ENCODE peak calls at places on chromosomes 6 and 20, in five cellular contexts. One of them, this sample, is unnamed.

GRCh38 chr6:75409928-75410327 is 83.7 kb downstream of the FILIP1 start:
- DNase-seq in GM12878: no peak
- DNase-seq in IMR-90: peak
- DNase-seq in SK-N-SH: no peak
- DNase-seq in HepG2: no peak
- DNase-seq in this sample: no peak

GRCh38 chr20:43953919-43954617 is 39.4 kb downstream of the TOX2 start:
- DNase-seq in GM12878: no peak
- DNase-seq in HepG2: no peak
- DNase-seq in IMR-90: peak
- DNase-seq in SK-N-SH: no peak
- DNase-seq in this sample: no peak

GRCh38 chr6:42441059-42441471 is 10.7 kb downstream of the TRERF1 start:
- DNase-seq in SK-N-SH: no peak
- DNase-seq in HepG2: no peak
- DNase-seq in IMR-90: peak
- DNase-seq in GM12878: no peak
- DNase-seq in this sample: no peak

GRCh38 chr6:9523462-9523861 is 891.4 kb downstream of the TFAP2A start:
- DNase-seq in SK-N-SH: no peak
- DNase-seq in GM12878: no peak
- DNase-seq in IMR-90: peak
- DNase-seq in HepG2: no peak
- DNase-seq in this sample: no peak

GRCh38 chr20:19889011-19889953 is 127.9 kb upstream of the NAA20 start:
- DNase-seq in GM12878: no peak
- DNase-seq in IMR-90: peak
- DNase-seq in HepG2: no peak
- DNase-seq in SK-N-SH: no peak
- DNase-seq in this sample: no peak

GRCh38 chr6:99114769-99115406 is 167.1 kb upstream of the FBXL4 start:
- DNase-seq in HepG2: peak
- DNase-seq in IMR-90: no peak
- DNase-seq in SK-N-SH: no peak
- DNase-seq in GM12878: no peak
- DNase-seq in this sample: no peak

GRCh38 chr20:43669332-43669731 is 2.4 kb downstream of the MYBL2 start:
- DNase-seq in SK-N-SH: no peak
- DNase-seq in HepG2: no peak
- DNase-seq in IMR-90: peak
- DNase-seq in GM12878: no peak
- DNase-seq in this sample: no peak

GRCh38 chr20:50335105-50335504 is 144.5 kb downstream of the CEBPB start:
- DNase-seq in HepG2: peak
- DNase-seq in SK-N-SH: peak
- DNase-seq in IMR-90: peak
- DNase-seq in GM12878: no peak
- DNase-seq in this sample: peak

GRCh38 chr6:31180500-31180899 is 10.0 kb upstream of the POU5F1 start:
- DNase-seq in GM12878: no peak
- DNase-seq in IMR-90: no peak
- DNase-seq in SK-N-SH: peak
- DNase-seq in HepG2: no peak
- DNase-seq in this sample: no peak

GRCh38 chr20:61251529-61252393 is at the start of gene CDH4:
- DNase-seq in IMR-90: no peak
- DNase-seq in HepG2: no peak
- DNase-seq in GM12878: no peak
- DNase-seq in SK-N-SH: peak
- DNase-seq in this sample: no peak

GRCh38 chr6:127366281-127367022 is 23.0 kb upstream of the ECHDC1 start:
- DNase-seq in GM12878: no peak
- DNase-seq in HepG2: no peak
- DNase-seq in IMR-90: peak
- DNase-seq in SK-N-SH: no peak
- DNase-seq in this sample: peak

GRCh38 chr6:131787079-131787478 is 20.7 kb upstream of the ENPP1 start:
- DNase-seq in IMR-90: peak
- DNase-seq in GM12878: no peak
- DNase-seq in HepG2: peak
- DNase-seq in SK-N-SH: no peak
- DNase-seq in this sample: no peak

GRCh38 chr6:118285791-118286190 is 262.3 kb upstream of the PLN start:
- DNase-seq in GM12878: no peak
- DNase-seq in SK-N-SH: no peak
- DNase-seq in HepG2: no peak
- DNase-seq in IMR-90: no peak
- DNase-seq in this sample: no peak

GRCh38 chr6:30983439-30983838 is at the start of gene MUC21:
- DNase-seq in SK-N-SH: no peak
- DNase-seq in IMR-90: no peak
- DNase-seq in GM12878: no peak
- DNase-seq in HepG2: no peak
- DNase-seq in this sample: no peak

GRCh38 chr6:40695750-40696415 is 108.7 kb upstream of the LRFN2 start:
- DNase-seq in GM12878: no peak
- DNase-seq in SK-N-SH: no peak
- DNase-seq in IMR-90: no peak
- DNase-seq in HepG2: no peak
- DNase-seq in this sample: no peak

GRCh38 chr6:24524801-24525200 is 30.0 kb downstream of the ALDH5A1 start:
- DNase-seq in HepG2: peak
- DNase-seq in GM12878: no peak
- DNase-seq in SK-N-SH: peak
- DNase-seq in IMR-90: peak
- DNase-seq in this sample: no peak

GRCh38 chr6:24524329-24524728 is 29.6 kb downstream of the ALDH5A1 start:
- DNase-seq in GM12878: no peak
- DNase-seq in SK-N-SH: no peak
- DNase-seq in HepG2: no peak
- DNase-seq in IMR-90: no peak
- DNase-seq in this sample: no peak

GRCh38 chr6:24535210-24535609 is 40.4 kb downstream of the ALDH5A1 start:
- DNase-seq in IMR-90: no peak
- DNase-seq in GM12878: no peak
- DNase-seq in SK-N-SH: no peak
- DNase-seq in HepG2: no peak
- DNase-seq in this sample: no peak

GRCh38 chr6:24534329-24534728 is 39.6 kb downstream of the ALDH5A1 start:
- DNase-seq in GM12878: no peak
- DNase-seq in SK-N-SH: no peak
- DNase-seq in IMR-90: no peak
- DNase-seq in HepG2: no peak
- DNase-seq in this sample: no peak

GRCh38 chr6:24529985-24530384 is 35.2 kb downstream of the ALDH5A1 start:
- DNase-seq in HepG2: no peak
- DNase-seq in GM12878: no peak
- DNase-seq in SK-N-SH: peak
- DNase-seq in IMR-90: no peak
- DNase-seq in this sample: no peak
- TF ChIP-seq MXI1 in HepG2: no peak
- TF ChIP-seq MXI1 in GM12878: no peak
- TF ChIP-seq MXI1 in SK-N-SH: no peak
- TF ChIP-seq MXI1 in IMR-90: no peak
- TF ChIP-seq MXI1 in this sample: no peak

GRCh38 chr6:3023663-3024483 is 24.2 kb downstream of the NQO2 start:
- DNase-seq in SK-N-SH: no peak
- DNase-seq in IMR-90: peak
- DNase-seq in HepG2: no peak
- DNase-seq in GM12878: peak
- DNase-seq in this sample: peak

GRCh38 chr6:3031857-3032256 is 32.2 kb downstream of the NQO2 start:
- DNase-seq in HepG2: peak
- DNase-seq in IMR-90: no peak
- DNase-seq in SK-N-SH: no peak
- DNase-seq in GM12878: no peak
- DNase-seq in this sample: no peak

GRCh38 chr6:3022765-3023662 is 23.3 kb downstream of the NQO2 start:
- DNase-seq in HepG2: no peak
- DNase-seq in SK-N-SH: no peak
- DNase-seq in IMR-90: no peak
- DNase-seq in GM12878: no peak
- DNase-seq in this sample: no peak

GRCh38 chr6:3032986-3033385 is 33.3 kb downstream of the NQO2 start:
- DNase-seq in IMR-90: peak
- DNase-seq in GM12878: no peak
- DNase-seq in SK-N-SH: no peak
- DNase-seq in HepG2: no peak
- DNase-seq in this sample: no peak

DNA sequence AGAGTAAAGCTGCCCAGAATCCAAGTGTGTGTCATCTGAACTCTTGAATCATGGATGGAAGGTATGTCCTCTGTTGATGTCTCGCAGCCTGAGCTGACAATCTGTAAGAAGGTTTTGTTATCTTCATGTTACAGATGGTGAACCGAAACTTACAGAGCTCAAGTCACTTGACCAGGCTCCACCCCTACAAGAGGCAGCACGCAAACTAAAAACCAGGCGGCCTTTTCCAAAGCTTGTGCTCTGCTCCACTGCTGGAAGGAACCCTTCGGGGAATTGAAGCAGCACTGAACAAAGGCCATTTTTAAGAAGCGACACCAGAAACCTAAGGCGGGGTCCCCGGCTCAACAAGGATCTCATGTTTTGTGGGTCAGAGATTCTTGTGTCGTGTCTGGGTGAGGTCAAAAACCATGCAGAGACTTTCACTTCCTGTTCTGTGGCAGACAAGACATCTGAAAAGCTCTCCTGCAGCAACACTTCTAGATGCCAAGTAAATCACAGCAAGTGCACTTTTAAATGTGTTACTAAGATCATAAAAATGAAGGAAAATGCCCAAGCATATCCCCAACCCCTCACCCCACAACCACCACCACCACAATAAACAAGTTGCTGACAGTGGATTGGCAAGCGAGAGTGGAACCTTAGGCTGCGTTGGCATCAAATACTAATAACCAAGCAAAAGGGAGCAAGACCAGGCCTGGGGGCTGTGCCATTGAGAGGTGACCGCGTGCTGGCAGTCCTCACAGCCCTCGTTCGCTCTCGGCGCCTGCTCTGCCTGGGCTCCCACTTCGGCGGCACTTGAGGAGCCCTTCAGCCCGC is 27.3 kb downstream of the NQO2 start:
- DNase-seq in GM12878: peak
- DNase-seq in HepG2: no peak
- DNase-seq in IMR-90: peak
- DNase-seq in SK-N-SH: no peak
- DNase-seq in this sample: peak
- TF ChIP-seq RAD21 in GM12878: no peak
- TF ChIP-seq RAD21 in HepG2: no peak
- TF ChIP-seq RAD21 in IMR-90: no peak
- TF ChIP-seq RAD21 in SK-N-SH: no peak
- TF ChIP-seq RAD21 in this sample: peak

GRCh38 chr6:12147557-12148316 is 135.6 kb downstream of the HIVEP1 start:
- DNase-seq in HepG2: no peak
- DNase-seq in SK-N-SH: no peak
- DNase-seq in IMR-90: peak
- DNase-seq in GM12878: no peak
- DNase-seq in this sample: no peak

GRCh38 chr6:12149944-12150510 is 137.9 kb downstream of the HIVEP1 start:
- DNase-seq in GM12878: no peak
- DNase-seq in HepG2: no peak
- DNase-seq in SK-N-SH: no peak
- DNase-seq in IMR-90: no peak
- DNase-seq in this sample: no peak

GRCh38 chr6:12148317-12148801 is 136.2 kb downstream of the HIVEP1 start:
- DNase-seq in IMR-90: peak
- DNase-seq in HepG2: no peak
- DNase-seq in SK-N-SH: no peak
- DNase-seq in GM12878: no peak
- DNase-seq in this sample: no peak

GRCh38 chr6:12150812-12151432 is 138.8 kb downstream of the HIVEP1 start:
- DNase-seq in GM12878: no peak
- DNase-seq in SK-N-SH: peak
- DNase-seq in IMR-90: no peak
- DNase-seq in HepG2: peak
- DNase-seq in this sample: peak

GRCh38 chr6:12148841-12149240 is 136.7 kb downstream of the HIVEP1 start:
- DNase-seq in GM12878: no peak
- DNase-seq in HepG2: no peak
- DNase-seq in IMR-90: no peak
- DNase-seq in SK-N-SH: no peak
- DNase-seq in this sample: no peak
- TF ChIP-seq MXI1 in GM12878: no peak
- TF ChIP-seq MXI1 in HepG2: no peak
- TF ChIP-seq MXI1 in IMR-90: no peak
- TF ChIP-seq MXI1 in SK-N-SH: no peak
- TF ChIP-seq MXI1 in this sample: no peak

GRCh38 chr20:420721-421574 is 12.8 kb downstream of the RBCK1 start:
- DNase-seq in GM12878: no peak
- DNase-seq in IMR-90: no peak
- DNase-seq in HepG2: no peak
- DNase-seq in SK-N-SH: peak
- DNase-seq in this sample: peak
- TF ChIP-seq RAD21 in GM12878: no peak
- TF ChIP-seq RAD21 in IMR-90: no peak
- TF ChIP-seq RAD21 in HepG2: no peak
- TF ChIP-seq RAD21 in SK-N-SH: no peak
- TF ChIP-seq RAD21 in this sample: no peak